ENCODE peak calls at places on chromosomes 2 and 18, in four cellular contexts. One of them, this sample, is unnamed.

GRCh38 chr2:148674063-148675020 is 29.8 kb downstream of the EPC2 start:
- DNase-seq in fibroblast of lung: peak
- DNase-seq in cardiac fibroblast: no peak
- DNase-seq in neural crest cell: no peak
- DNase-seq in this sample: no peak

GRCh38 chr2:119022678-119023077 is 80.7 kb downstream of the MARCO start:
- DNase-seq in fibroblast of lung: no peak
- DNase-seq in cardiac fibroblast: no peak
- DNase-seq in neural crest cell: no peak
- DNase-seq in this sample: no peak

GRCh38 chr2:3739313-3739712 is 35.9 kb downstream of the DCDC2C start:
- DNase-seq in fibroblast of lung: no peak
- DNase-seq in cardiac fibroblast: no peak
- DNase-seq in neural crest cell: no peak
- DNase-seq in this sample: no peak

GRCh38 chr2:233418052-233418760 is 63.9 kb downstream of the DGKD start:
- DNase-seq in fibroblast of lung: no peak
- DNase-seq in cardiac fibroblast: no peak
- DNase-seq in neural crest cell: no peak
- DNase-seq in this sample: no peak

GRCh38 chr2:194725169-194725568 is 931.9 kb upstream of the SLC39A10 start:
- DNase-seq in fibroblast of lung: no peak
- DNase-seq in cardiac fibroblast: no peak
- DNase-seq in neural crest cell: no peak
- DNase-seq in this sample: no peak

GRCh38 chr2:134700730-134701129 is 18.1 kb downstream of the TMEM163 start:
- DNase-seq in fibroblast of lung: no peak
- DNase-seq in cardiac fibroblast: no peak
- DNase-seq in neural crest cell: no peak
- DNase-seq in this sample: no peak

GRCh38 chr2:11681722-11682589 is 12.0 kb upstream of the NTSR2 start:
- DNase-seq in fibroblast of lung: no peak
- DNase-seq in cardiac fibroblast: no peak
- DNase-seq in neural crest cell: peak
- DNase-seq in this sample: no peak

GRCh38 chr2:229838729-229839128 is 83.1 kb downstream of the TRIP12 start:
- DNase-seq in fibroblast of lung: no peak
- DNase-seq in cardiac fibroblast: no peak
- DNase-seq in neural crest cell: no peak
- DNase-seq in this sample: no peak

GRCh38 chr2:234426616-234427015 is 70.3 kb downstream of the ARL4C start:
- DNase-seq in fibroblast of lung: no peak
- DNase-seq in cardiac fibroblast: no peak
- DNase-seq in neural crest cell: no peak
- DNase-seq in this sample: no peak

GRCh38 chr2:67322361-67323001 is 74.7 kb upstream of the ETAA1 start:
- DNase-seq in fibroblast of lung: peak
- DNase-seq in cardiac fibroblast: peak
- DNase-seq in neural crest cell: peak
- DNase-seq in this sample: peak

GRCh38 chr2:128311216-128311754 is 7.4 kb downstream of the HS6ST1 start:
- DNase-seq in fibroblast of lung: no peak
- DNase-seq in cardiac fibroblast: no peak
- DNase-seq in neural crest cell: no peak
- DNase-seq in this sample: no peak

GRCh38 chr2:37471994-37472393 is 127.6 kb downstream of the QPCT start:
- DNase-seq in fibroblast of lung: peak
- DNase-seq in cardiac fibroblast: peak
- DNase-seq in neural crest cell: no peak
- DNase-seq in this sample: no peak

GRCh38 chr2:182915369-182916326 is 49.2 kb upstream of the FRZB start:
- DNase-seq in fibroblast of lung: peak
- DNase-seq in cardiac fibroblast: peak
- DNase-seq in neural crest cell: no peak
- DNase-seq in this sample: peak

GRCh38 chr18:7584646-7585271 is 17.6 kb downstream of the PTPRM start:
- DNase-seq in fibroblast of lung: peak
- DNase-seq in cardiac fibroblast: peak
- DNase-seq in neural crest cell: no peak
- DNase-seq in this sample: no peak

GRCh38 chr2:122451040-122451439 is 695.6 kb downstream of the TSN start:
- DNase-seq in fibroblast of lung: peak
- DNase-seq in cardiac fibroblast: peak
- DNase-seq in neural crest cell: no peak
- DNase-seq in this sample: no peak

GRCh38 chr18:68152770-68153169 is 562.1 kb downstream of the TMX3 start:
- DNase-seq in fibroblast of lung: no peak
- DNase-seq in cardiac fibroblast: no peak
- DNase-seq in neural crest cell: no peak
- DNase-seq in this sample: no peak
- TF ChIP-seq CTCF in fibroblast of lung: no peak
- TF ChIP-seq CTCF in cardiac fibroblast: no peak
- TF ChIP-seq CTCF in neural crest cell: no peak
- TF ChIP-seq CTCF in this sample: no peak

GRCh38 chr2:71536311-71536710 is 83.0 kb downstream of the DYSF start:
- DNase-seq in fibroblast of lung: no peak
- DNase-seq in cardiac fibroblast: no peak
- DNase-seq in neural crest cell: no peak
- DNase-seq in this sample: no peak
- TF ChIP-seq CTCF in fibroblast of lung: no peak
- TF ChIP-seq CTCF in cardiac fibroblast: no peak
- TF ChIP-seq CTCF in neural crest cell: no peak
- TF ChIP-seq CTCF in this sample: no peak

GRCh38 chr2:33421820-33422219 is 54.6 kb upstream of the RASGRP3 start:
- DNase-seq in fibroblast of lung: peak
- DNase-seq in cardiac fibroblast: no peak
- DNase-seq in neural crest cell: no peak
- DNase-seq in this sample: no peak

GRCh38 chr2:33420726-33421125 is 55.7 kb upstream of the RASGRP3 start:
- DNase-seq in fibroblast of lung: peak
- DNase-seq in cardiac fibroblast: peak
- DNase-seq in neural crest cell: no peak
- DNase-seq in this sample: peak

GRCh38 chr2:33417093-33417492 is 59.4 kb upstream of the RASGRP3 start:
- DNase-seq in fibroblast of lung: peak
- DNase-seq in cardiac fibroblast: peak
- DNase-seq in neural crest cell: no peak
- DNase-seq in this sample: no peak

GRCh38 chr2:33425156-33425555 is 51.3 kb upstream of the RASGRP3 start:
- DNase-seq in fibroblast of lung: no peak
- DNase-seq in cardiac fibroblast: no peak
- DNase-seq in neural crest cell: no peak
- DNase-seq in this sample: no peak

DNA sequence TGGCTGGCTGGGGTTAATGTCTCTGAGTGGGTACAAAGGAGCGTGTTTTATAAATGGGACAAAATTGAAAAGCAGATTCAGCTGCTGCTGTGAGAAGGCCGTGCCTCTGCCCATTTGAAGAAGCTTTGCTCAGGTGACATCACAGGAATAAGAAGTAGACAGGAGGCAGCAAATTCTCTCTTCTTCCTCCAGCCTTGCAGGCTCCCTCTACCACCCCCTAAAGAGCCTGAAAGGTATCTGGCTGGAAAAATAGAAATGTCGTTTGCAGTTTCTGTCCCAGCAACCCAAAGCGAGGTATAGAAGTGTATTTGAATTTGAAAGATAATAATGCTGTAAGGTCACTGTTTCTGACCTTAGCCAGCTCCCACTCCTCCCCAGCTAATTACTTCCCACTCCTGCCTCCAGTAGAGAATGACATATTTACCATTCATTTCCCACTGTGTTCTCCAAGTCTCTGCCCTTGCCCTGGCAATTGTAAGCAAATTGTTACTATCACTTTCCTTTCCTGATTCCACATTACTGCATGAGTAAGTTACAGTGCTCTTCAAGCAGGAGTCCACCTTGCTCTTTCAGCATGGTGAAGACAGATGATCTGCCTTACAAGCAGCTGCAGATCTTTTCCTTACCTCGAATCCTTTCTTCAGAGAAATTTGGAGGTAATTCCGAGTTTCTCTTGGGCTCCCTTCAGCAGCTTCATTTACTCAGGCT is 56.7 kb upstream of the RASGRP3 start:
- DNase-seq in fibroblast of lung: peak
- DNase-seq in cardiac fibroblast: peak
- DNase-seq in neural crest cell: no peak
- DNase-seq in this sample: no peak
- TF ChIP-seq CTCF in fibroblast of lung: peak
- TF ChIP-seq CTCF in cardiac fibroblast: peak
- TF ChIP-seq CTCF in neural crest cell: no peak
- TF ChIP-seq CTCF in this sample: no peak

GRCh38 chr2:106562232-106562631 is 75.1 kb downstream of the CD8B2 start:
- DNase-seq in fibroblast of lung: no peak
- DNase-seq in cardiac fibroblast: peak
- DNase-seq in neural crest cell: no peak
- DNase-seq in this sample: no peak

GRCh38 chr2:106561356-106561755 is 74.2 kb downstream of the CD8B2 start:
- DNase-seq in fibroblast of lung: no peak
- DNase-seq in cardiac fibroblast: no peak
- DNase-seq in neural crest cell: no peak
- DNase-seq in this sample: no peak

GRCh38 chr2:106560773-106561172 is 73.6 kb downstream of the CD8B2 start:
- DNase-seq in fibroblast of lung: no peak
- DNase-seq in cardiac fibroblast: no peak
- DNase-seq in neural crest cell: no peak
- DNase-seq in this sample: no peak

GRCh38 chr2:106561803-106562202 is 74.6 kb downstream of the CD8B2 start:
- DNase-seq in fibroblast of lung: no peak
- DNase-seq in cardiac fibroblast: no peak
- DNase-seq in neural crest cell: no peak
- DNase-seq in this sample: no peak

DNA sequence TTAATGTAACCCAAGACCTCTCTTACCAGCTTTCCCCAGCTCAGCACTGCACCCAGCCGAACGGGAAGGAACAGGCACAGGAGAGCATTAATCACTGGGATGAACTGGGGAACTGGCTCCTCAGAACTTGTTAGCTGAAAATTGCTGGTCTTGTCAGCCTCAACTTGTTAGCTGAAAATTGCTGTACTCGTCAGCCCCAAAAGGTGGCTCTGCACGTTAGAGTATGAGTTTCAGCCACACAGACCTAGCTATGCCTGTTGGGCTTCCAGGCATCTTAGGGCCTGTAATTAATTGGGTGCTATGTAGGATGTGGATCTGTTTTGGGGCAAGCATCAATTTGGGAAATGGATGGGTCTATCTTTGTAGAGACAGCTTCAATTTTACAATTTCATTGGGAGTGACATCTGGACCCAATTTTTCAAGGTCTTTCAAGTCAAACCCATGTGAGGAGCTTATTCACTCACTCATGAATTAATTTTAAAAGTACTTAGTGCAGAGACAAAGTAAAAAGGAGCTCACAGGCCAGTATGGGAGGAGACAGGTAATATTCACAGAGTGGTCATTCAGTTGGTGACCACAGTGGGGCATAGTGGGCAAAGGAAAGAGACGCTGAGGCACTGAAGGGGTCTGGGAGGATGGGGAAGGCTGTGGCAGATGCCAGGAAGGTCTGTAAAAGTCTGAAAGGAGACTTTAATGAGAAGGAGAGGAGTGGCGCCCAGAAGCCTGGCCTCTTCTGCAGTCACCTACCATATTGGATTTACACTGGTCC is 75.8 kb downstream of the CD8B2 start:
- DNase-seq in fibroblast of lung: no peak
- DNase-seq in cardiac fibroblast: no peak
- DNase-seq in neural crest cell: no peak
- DNase-seq in this sample: no peak
- TF ChIP-seq CTCF in fibroblast of lung: no peak
- TF ChIP-seq CTCF in cardiac fibroblast: no peak
- TF ChIP-seq CTCF in neural crest cell: peak
- TF ChIP-seq CTCF in this sample: no peak

DNA sequence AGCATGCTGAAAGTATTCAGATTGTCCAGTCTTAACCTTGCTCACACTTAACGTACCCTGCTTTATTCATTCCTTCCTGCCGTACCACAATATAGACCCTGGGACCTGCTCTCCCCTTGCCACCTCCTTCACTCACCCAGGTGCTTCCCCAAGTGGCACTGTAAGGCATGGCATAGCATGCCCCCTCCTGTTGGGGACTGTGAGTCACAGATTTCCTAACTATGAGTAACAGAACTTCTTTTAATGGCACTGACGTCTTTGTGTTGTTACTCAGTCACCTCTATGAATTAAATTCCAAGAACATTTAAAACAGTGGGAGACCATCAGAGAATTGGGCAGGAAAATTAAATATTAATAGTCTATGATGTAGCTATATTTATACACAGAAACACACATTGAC is 117.2 kb downstream of the CTNNA2 start:
- DNase-seq in fibroblast of lung: peak
- DNase-seq in cardiac fibroblast: no peak
- DNase-seq in neural crest cell: no peak
- DNase-seq in this sample: no peak
- TF ChIP-seq CTCF in fibroblast of lung: no peak
- TF ChIP-seq CTCF in cardiac fibroblast: no peak
- TF ChIP-seq CTCF in neural crest cell: no peak
- TF ChIP-seq CTCF in this sample: peak

DNA sequence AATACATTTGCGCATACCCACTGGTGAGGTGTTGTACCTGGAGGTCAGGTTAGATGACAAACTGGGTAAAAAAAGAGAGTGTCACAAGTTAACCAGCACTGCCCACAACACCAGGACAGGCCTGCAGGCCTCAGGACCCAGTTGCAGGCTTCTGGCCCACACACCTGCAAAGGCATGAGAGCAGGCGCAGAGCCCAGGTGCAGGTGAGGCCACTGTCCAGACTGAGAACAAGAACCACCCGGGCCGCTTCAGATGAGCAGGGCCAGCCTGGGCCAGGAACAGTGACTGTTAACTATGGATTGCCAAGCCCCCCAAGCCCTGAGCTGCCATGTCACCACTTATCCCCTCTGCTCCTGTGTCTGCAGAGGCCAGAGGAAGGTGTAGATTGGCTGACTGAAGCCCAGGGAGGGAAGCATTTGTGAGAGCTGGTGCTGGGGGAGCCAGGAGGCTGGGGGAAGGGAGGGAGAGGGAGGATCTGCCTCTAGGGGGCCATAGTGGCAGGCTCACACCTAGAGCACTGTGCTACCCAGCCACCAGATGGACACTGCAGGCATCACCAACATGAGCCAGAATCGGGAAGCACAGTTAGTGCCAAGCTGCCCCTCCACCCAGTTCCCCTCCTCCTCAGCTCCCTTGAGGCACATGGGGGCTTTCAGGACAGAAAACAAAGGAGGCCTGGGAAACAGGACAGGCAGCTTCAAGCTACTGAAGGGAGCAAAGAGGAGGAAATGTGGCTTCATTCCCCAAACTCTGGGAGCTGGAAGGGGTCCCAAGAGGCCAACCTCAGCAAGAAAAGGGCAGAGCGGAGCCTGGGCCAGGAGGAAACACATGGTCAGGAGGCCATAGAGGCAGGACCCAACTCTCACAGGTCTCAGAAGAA is 35.4 kb downstream of the SFXN5 start:
- DNase-seq in fibroblast of lung: no peak
- DNase-seq in cardiac fibroblast: no peak
- DNase-seq in neural crest cell: no peak
- DNase-seq in this sample: no peak
- TF ChIP-seq CTCF in fibroblast of lung: no peak
- TF ChIP-seq CTCF in cardiac fibroblast: no peak
- TF ChIP-seq CTCF in neural crest cell: no peak
- TF ChIP-seq CTCF in this sample: peak

This sample was measured in astrocyte of the cerebellum.